ENCODE peak calls at places on chromosome 11, in nine cellular contexts. I, Q, L, T, W, E, R, C and X are unnamed samples.

GRCh38 chr11:102592634-102593581 is 32.2 kb downstream of the MMP20 start:
- DNase-seq in E (no peak), I (no peak), W (no peak), C (peak; percentile 56), Q (no peak), R (peak; percentile 44), T (peak; percentile 35), L (no peak), X (no peak)

GRCh38 chr11:10651579-10652361 is 41.8 kb downstream of the IRAG1 start:
- DNase-seq in E (no peak), R (peak; percentile 38), W (no peak), T (no peak), I (no peak), C (no peak), L (no peak), Q (no peak), X (no peak)

GRCh38 chr11:66275396-66275795 is 2.6 kb upstream of the CNIH2 start:
- DNase-seq in Q (no peak), W (no peak), R (no peak), T (no peak), C (no peak), L (no peak), I (no peak), E (no peak), X (no peak)

GRCh38 chr11:73830261-73830660 is 42.6 kb downstream of the MRPL48 start:
- DNase-seq in R (no peak), W (no peak), E (no peak), I (no peak), C (no peak), T (no peak), Q (no peak), L (no peak), X (no peak)

GRCh38 chr11:12284321-12285050 is 92.9 kb upstream of the PARVA start:
- DNase-seq in L (no peak), T (no peak), Q (no peak), W (no peak), E (no peak), C (no peak), R (no peak), I (peak; percentile 62), X (no peak)

GRCh38 chr11:33634291-33634834 is 66.3 kb downstream of the C11orf91 start:
- DNase-seq in L (no peak), R (peak; percentile 21), T (peak; percentile 59), C (peak; percentile 82), W (no peak), Q (no peak), E (no peak), I (peak; percentile 40), X (peak; percentile 26)

GRCh38 chr11:64990222-64990918 is 6.4 kb downstream of the BATF2 start:
- DNase-seq in I (peak; percentile 26), E (no peak), Q (no peak), L (no peak), C (no peak), T (no peak), W (peak; percentile 44), R (peak; percentile 34), X (no peak)

GRCh38 chr11:3222941-3223905 is 4.6 kb upstream of the MRGPRG start:
- DNase-seq in R (no peak), I (no peak), W (no peak), C (no peak), T (no peak), L (no peak), E (no peak), Q (no peak), X (no peak)